ENCODE peak calls at places on chromosome 18, in seven cellular contexts. D is adrenal gland, N is ovary, Y is mesendoderm, A is adipocyte, P is NT2/D1, K is astrocyte. Z is an unnamed sample. For H3K4me1, the result is how much of the 10 kb centered on the place peaks cover.

GRCh38 chr18:65786400-65786948 is 35.7 kb downstream of the CDH7 start:
- DNase-seq in D (no peak), N (no peak), Y (peak), A (no peak), P (no peak), K (no peak), Z (no peak)

GRCh38 chr18:50187659-50188058 is 7.3 kb downstream of the MYO5B start:
- DNase-seq in D (no peak), N (no peak), Y (no peak), A (no peak), P (no peak), K (no peak), Z (no peak)

GRCh38 chr18:39960545-39960944 is 1994.5 kb upstream of the PIK3C3 start:
- DNase-seq in D (no peak), N (no peak), Y (peak), A (no peak), P (no peak), K (peak), Z (no peak)

GRCh38 chr18:79393181-79393598 is 2.5 kb upstream of the NFATC1 start:
- DNase-seq in D (no peak), N (peak), Y (no peak), A (peak), P (no peak), K (no peak), Z (peak)

GRCh38 chr18:41864216-41864615 is 90.8 kb upstream of the PIK3C3 start:
- DNase-seq in D (no peak), N (no peak), Y (no peak), A (no peak), P (no peak), K (no peak), Z (no peak)

GRCh38 chr18:7102131-7102530 is 15.5 kb downstream of the LAMA1 start:
- DNase-seq in D (no peak), N (no peak), Y (no peak), A (no peak), P (no peak), K (no peak), Z (no peak)

GRCh38 chr18:5868218-5868904 is 27.0 kb downstream of the TMEM200C start:
- DNase-seq in D (peak), N (peak), Y (peak), A (peak), P (peak), K (peak), Z (peak)

GRCh38 chr18:11553098-11553940 is 56.1 kb upstream of the SLC35G4 start:
- DNase-seq in D (peak), N (no peak), Y (peak), A (peak), P (peak), K (peak), Z (no peak)

GRCh38 chr18:75287700-75288099 is 77.1 kb downstream of the TSHZ1 start:
- DNase-seq in D (no peak), N (no peak), Y (no peak), A (no peak), P (no peak), K (no peak), Z (peak)

GRCh38 chr18:74013955-74014354 is 133.7 kb downstream of the FBXO15 start:
- DNase-seq in D (no peak), N (no peak), Y (no peak), A (peak), P (no peak), K (peak), Z (peak)

GRCh38 chr18:27838230-27838629 is 338.7 kb downstream of the CDH2 start:
- DNase-seq in D (no peak), N (no peak), Y (no peak), A (no peak), P (no peak), K (peak), Z (no peak)

GRCh38 chr18:61664413-61665084 is 228.3 kb downstream of the RNF152 start:
- DNase-seq in D (no peak), N (no peak), Y (no peak), A (no peak), P (no peak), K (no peak), Z (no peak)

GRCh38 chr18:7921938-7922587 is 354.9 kb downstream of the PTPRM start:
- DNase-seq in D (no peak), N (no peak), Y (no peak), A (peak), P (no peak), K (peak), Z (no peak)

GRCh38 chr18:48621815-48622555 is 83.2 kb downstream of the CTIF start:
- DNase-seq in D (no peak), N (no peak), Y (no peak), A (no peak), P (no peak), K (peak), Z (no peak)

GRCh38 chr18:42274488-42275137 is 319.6 kb downstream of the PIK3C3 start:
- DNase-seq in D (no peak), N (no peak), Y (peak), A (peak), P (peak), K (no peak), Z (no peak)

GRCh38 chr18:23967321-23968089 is 47.0 kb upstream of the TTC39C start:
- DNase-seq in D (no peak), N (no peak), Y (no peak), A (no peak), P (no peak), K (no peak), Z (no peak)

GRCh38 chr18:79566841-79567370 is 112.7 kb upstream of the CTDP1 start:
- DNase-seq in D (no peak), N (no peak), Y (peak), A (no peak), P (no peak), K (no peak), Z (no peak)

GRCh38 chr18:12038082-12038660 is 55.5 kb upstream of the ANKRD62 start:
- DNase-seq in D (no peak), N (no peak), Y (peak), A (peak), P (no peak), K (peak), Z (peak)

GRCh38 chr18:52694804-52695203 is 354.8 kb downstream of the DCC start:
- DNase-seq in D (no peak), N (no peak), Y (peak), A (peak), P (no peak), K (no peak), Z (no peak)

GRCh38 chr18:26655614-26656400 is 107.5 kb upstream of the KCTD1 start:
- DNase-seq in D (peak), N (peak), Y (peak), A (peak), P (no peak), K (peak), Z (peak)

GRCh38 chr18:50051288-50051687 is 143.7 kb downstream of the MYO5B start:
- DNase-seq in D (no peak), N (no peak), Y (peak), A (no peak), P (peak), K (no peak), Z (no peak)

GRCh38 chr18:48750485-48751175 is 200.1 kb downstream of the SMAD7 start:
- DNase-seq in D (no peak), N (no peak), Y (no peak), A (no peak), P (no peak), K (peak), Z (peak)

GRCh38 chr18:45733535-45733934 is 9.6 kb downstream of the SLC14A1 start:
- DNase-seq in D (no peak), N (no peak), Y (peak), A (no peak), P (no peak), K (no peak), Z (no peak)

GRCh38 chr18:44182363-44182762 is 498.3 kb upstream of the SETBP1 start:
- DNase-seq in D (no peak), N (no peak), Y (no peak), A (peak), P (no peak), K (no peak), Z (no peak)

GRCh38 chr18:12253517-12254136 is 534 bp upstream of the CIDEA start:
- DNase-seq in D (no peak), N (no peak), Y (peak), A (no peak), P (no peak), K (no peak), Z (peak)

GRCh38 chr18:79458131-79458838 is 62.6 kb downstream of the NFATC1 start:
- DNase-seq in D (no peak), N (peak), Y (peak), A (peak), P (no peak), K (peak), Z (peak)

GRCh38 chr18:79583984-79584401 is 95.6 kb upstream of the CTDP1 start:
- DNase-seq in D (no peak), N (peak), Y (no peak), A (no peak), P (no peak), K (no peak), Z (no peak)

GRCh38 chr18:41075212-41075611 is 879.8 kb upstream of the PIK3C3 start:
- DNase-seq in D (no peak), N (no peak), Y (peak), A (peak), P (no peak), K (peak), Z (no peak)

GRCh38 chr18:48139427-48140347 is 209.2 kb upstream of the SMAD2 start:
- DNase-seq in D (peak), N (peak), Y (no peak), A (no peak), P (no peak), K (no peak), Z (peak)

GRCh38 chr18:27315001-27315400 is 129.9 kb upstream of the CHST9 start:
- DNase-seq in D (no peak), N (no peak), Y (no peak), A (peak), P (no peak), K (no peak), Z (no peak)

GRCh38 chr18:79400091-79400590 is 4.4 kb downstream of the NFATC1 start:
- DNase-seq in D (peak), N (peak), Y (no peak), A (peak), P (no peak), K (no peak), Z (peak)

GRCh38 chr18:28439870-28440269 is 262.9 kb upstream of the CDH2 start:
- DNase-seq in D (no peak), N (no peak), Y (no peak), A (peak), P (no peak), K (peak), Z (no peak)

GRCh38 chr18:41666251-41666650 is 288.8 kb upstream of the PIK3C3 start:
- DNase-seq in D (no peak), N (no peak), Y (no peak), A (peak), P (no peak), K (no peak), Z (no peak)

GRCh38 chr18:75802681-75803080 is 375.2 kb upstream of the SMIM21 start:
- DNase-seq in D (no peak), N (no peak), Y (no peak), A (no peak), P (no peak), K (no peak), Z (no peak)

GRCh38 chr18:68660355-68661183 is 54.3 kb downstream of the TMX3 start:
- DNase-seq in D (no peak), N (no peak), Y (peak), A (peak), P (peak), K (peak), Z (no peak)

GRCh38 chr18:37705016-37705415 is 139.4 kb upstream of the CELF4 start:
- DNase-seq in D (no peak), N (no peak), Y (no peak), A (no peak), P (no peak), K (no peak), Z (no peak)

GRCh38 chr18:63683890-63684289 is 18.9 kb upstream of the SERPINB11 start:
- DNase-seq in D (no peak), N (no peak), Y (peak), A (no peak), P (no peak), K (no peak), Z (no peak)

GRCh38 chr18:63683152-63683551 is 19.6 kb upstream of the SERPINB11 start:
- DNase-seq in D (no peak), N (no peak), Y (peak), A (peak), P (peak), K (peak), Z (no peak)

GRCh38 chr18:63684718-63685117 is 18.0 kb upstream of the SERPINB11 start:
- DNase-seq in D (no peak), N (no peak), Y (no peak), A (no peak), P (no peak), K (no peak), Z (no peak)

GRCh38 chr18:63679820-63680606 is 18.3 kb upstream of the SERPINB3 start:
- DNase-seq in D (no peak), N (no peak), Y (no peak), A (no peak), P (no peak), K (no peak), Z (no peak)

DNA sequence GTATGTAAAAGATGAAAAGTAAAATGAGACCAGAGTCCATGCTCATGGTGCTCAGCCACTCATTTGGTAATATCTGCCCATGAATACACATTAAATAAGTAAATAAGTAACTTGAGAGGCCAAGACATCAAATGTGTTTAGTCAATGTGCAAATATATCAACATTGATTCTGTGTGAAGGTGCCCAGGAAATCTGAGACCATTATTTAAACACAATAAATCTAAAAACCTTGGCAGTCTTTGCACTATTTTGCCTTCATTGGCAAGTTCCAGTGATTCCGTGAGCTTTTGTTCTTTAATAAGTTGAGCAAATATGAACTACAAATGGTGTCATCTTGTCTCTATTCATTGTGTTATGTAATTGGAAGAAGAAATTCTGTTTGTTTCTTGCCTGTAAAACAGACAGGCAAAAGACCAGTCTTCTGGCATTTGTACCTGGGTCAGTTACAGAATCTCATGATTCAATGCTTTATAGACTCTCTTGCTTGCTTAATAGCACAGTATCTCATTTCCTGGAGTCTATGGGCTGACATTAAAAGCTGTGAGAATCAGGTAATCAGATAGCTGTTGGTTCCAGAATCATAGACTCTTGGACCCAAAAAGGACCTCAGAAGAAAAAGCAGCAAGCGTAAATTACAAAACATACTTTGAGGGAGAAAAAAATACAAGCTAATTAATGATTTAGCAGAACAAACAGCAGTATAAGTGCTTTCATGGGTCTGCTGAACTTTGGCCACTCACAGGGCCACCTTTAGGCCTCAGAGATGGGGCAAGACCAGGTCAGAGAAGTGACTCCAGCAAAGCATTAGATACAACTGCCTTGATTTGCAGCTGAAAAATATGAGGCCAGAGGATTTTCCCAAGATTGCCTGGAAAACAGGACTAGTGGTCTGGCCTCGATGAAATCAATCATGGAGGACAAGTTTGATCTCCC is 20.0 kb upstream of the SERPINB3 start:
- DNase-seq in D (no peak), N (no peak), Y (no peak), A (no peak), P (no peak), K (no peak), Z (no peak)
- H3K4me1 ChIP-seq in D (under half), N (under half), Y (under half), A (under half), P (under half), K (under half), Z (under half)

DNA sequence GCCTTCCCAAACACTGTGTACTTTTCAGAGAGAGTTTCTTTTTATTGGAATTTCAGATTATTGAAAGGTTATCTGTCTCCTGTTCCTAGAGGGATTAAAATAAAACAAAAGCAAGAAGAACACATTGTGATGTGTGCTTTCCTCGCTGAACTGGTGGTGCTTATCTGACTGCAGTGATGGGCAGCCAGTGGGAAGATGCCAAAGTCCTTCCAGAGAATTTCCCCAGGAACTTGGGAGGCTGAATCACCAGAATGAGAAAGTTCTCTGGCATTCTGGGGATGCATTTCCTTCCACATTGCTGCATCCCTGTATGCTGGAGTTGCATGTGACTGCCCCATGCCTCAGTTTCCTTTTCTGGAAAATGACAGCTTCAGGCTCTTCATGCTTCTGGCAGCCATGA is 53.9 kb upstream of the SEC11C start:
- DNase-seq in D (no peak), N (no peak), Y (no peak), A (peak), P (no peak), K (peak), Z (no peak)
- H3K4me3 ChIP-seq in D (no peak), N (no peak), Y (no peak), A (no peak), P (no peak), K (no peak), Z (no peak)

GRCh38 chr18:77087391-77088141 is 45.0 kb downstream of the MBP start:
- DNase-seq in D (no peak), N (peak), Y (peak), A (peak), P (no peak), K (peak), Z (peak)
- H3K4me1 ChIP-seq in D (under half), N (under half), Y (under half), A (under half), P (under half), K (under half), Z (under half)

DNA sequence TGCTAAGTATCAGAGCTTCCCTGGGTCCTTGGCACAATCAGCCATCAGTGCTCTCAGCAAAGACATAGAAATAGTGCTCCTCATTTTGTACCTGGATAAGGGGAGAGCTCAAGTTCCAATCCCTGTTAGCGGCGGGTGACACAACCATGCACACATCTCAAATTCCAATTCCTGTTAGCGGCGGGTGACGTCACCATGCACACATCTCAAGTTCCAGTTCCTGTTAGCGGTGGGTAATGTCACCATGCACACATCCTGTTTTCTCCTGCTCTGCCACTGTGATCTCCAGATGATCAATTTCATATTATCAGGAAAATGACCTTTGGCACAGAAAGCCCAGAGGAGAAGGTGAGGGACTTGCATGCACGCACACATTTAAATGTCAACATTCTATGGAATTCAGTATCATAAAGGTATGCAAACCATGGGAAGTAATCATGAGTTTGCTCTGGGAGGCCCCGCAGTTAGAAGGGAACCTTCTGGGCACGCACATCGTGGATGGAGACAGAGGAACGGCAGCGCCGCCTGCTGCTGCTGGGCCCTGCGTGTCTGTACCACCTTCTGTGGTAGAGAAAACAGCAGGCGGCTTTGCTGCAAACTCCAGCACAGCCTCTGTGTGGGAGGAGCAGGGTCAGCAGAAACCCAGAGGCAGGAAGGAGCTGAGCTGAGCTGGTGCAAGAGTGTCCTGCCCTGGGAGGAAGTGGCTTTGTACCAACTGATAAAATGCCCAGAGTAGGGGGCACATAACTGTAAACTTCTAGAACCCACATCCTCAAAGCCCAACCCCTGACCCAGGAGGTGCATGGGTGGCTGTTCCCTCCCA is 77.8 kb downstream of the MBP start:
- DNase-seq in D (peak), N (peak), Y (peak), A (peak), P (no peak), K (peak), Z (peak)
- H3K4me3 ChIP-seq in D (no peak), N (no peak), Y (no peak), A (no peak), P (no peak), K (peak), Z (no peak)

GRCh38 chr18:70294471-70295191 is 5.8 kb downstream of the SOCS6 start:
- DNase-seq in D (no peak), N (no peak), Y (no peak), A (no peak), P (no peak), K (no peak), Z (no peak)
- H3K4me1 ChIP-seq in D (half or more), N (under half), Y (under half), A (under half), P (under half), K (under half), Z (under half)

GRCh38 chr18:35311506-35311905 is 21.5 kb upstream of the ZSCAN30 start:
- DNase-seq in D (peak), N (no peak), Y (no peak), A (no peak), P (no peak), K (peak), Z (no peak)

GRCh38 chr18:35303610-35304009 is 13.6 kb upstream of the ZSCAN30 start:
- DNase-seq in D (no peak), N (no peak), Y (no peak), A (no peak), P (no peak), K (no peak), Z (no peak)

GRCh38 chr18:35306588-35307250 is 16.7 kb upstream of the ZSCAN30 start:
- DNase-seq in D (no peak), N (no peak), Y (no peak), A (no peak), P (no peak), K (no peak), Z (no peak)
- H3K4me3 ChIP-seq in D (no peak), N (no peak), Y (peak), A (peak), P (no peak), K (no peak), Z (no peak)

GRCh38 chr18:59695551-59695950 is 1.7 kb downstream of the CCBE1 start:
- DNase-seq in D (no peak), N (no peak), Y (no peak), A (no peak), P (no peak), K (no peak), Z (no peak)
- H3K4me1 ChIP-seq in D (under half), N (under half), Y (under half), A (under half), P (under half), K (under half), Z (under half)

Z was measured in right cardiac atrium.